ENCODE peak calls at places on chromosomes 13 and 19, in six cellular contexts. K, Y, C, E, Q and M are unnamed samples.

GRCh38 chr19:54209748-54210494 is 9.3 kb downstream of the RPS9 start:
- DNase-seq in E (peak), C (no peak), Q (no peak), Y (peak), K (peak), M (peak)

GRCh38 chr19:293436-294110 is 2.4 kb upstream of the PLPP2 start:
- DNase-seq in E (no peak), Q (no peak), K (no peak), C (no peak), Y (no peak), M (no peak)

GRCh38 chr19:38831142-38831605 is 420 bp downstream of the ECH1 start:
- DNase-seq in C (peak), K (peak), Q (peak), Y (peak), E (peak), M (peak)

GRCh38 chr19:6997679-6998445 is 23.4 kb downstream of the MBD3L2B start:
- DNase-seq in E (no peak), K (no peak), Q (no peak), Y (no peak), C (no peak), M (peak)

GRCh38 chr13:72504026-72504925 is 223.2 kb downstream of the MZT1 start:
- DNase-seq in Y (no peak), K (no peak), C (no peak), E (no peak), Q (no peak), M (no peak)

GRCh38 chr13:51267581-51267980 is 45.4 kb downstream of the FAM124A start:
- DNase-seq in Q (peak), C (no peak), E (no peak), Y (no peak), K (no peak), M (no peak)

GRCh38 chr13:80116107-80116506 is 224.8 kb downstream of the SPRY2 start:
- DNase-seq in C (no peak), Q (no peak), Y (no peak), K (no peak), E (no peak), M (no peak)

GRCh38 chr19:17327654-17328516 is 6.8 kb downstream of the ANO8 start:
- DNase-seq in Y (peak), Q (peak), E (peak), K (no peak), C (peak), M (no peak)

GRCh38 chr13:99281811-99282263 is 23.7 kb upstream of the GPR18 start:
- DNase-seq in C (no peak), E (peak), K (peak), Q (no peak), Y (peak), M (no peak)

GRCh38 chr13:100394005-100394695 is 194.4 kb downstream of the GGACT start:
- DNase-seq in Y (no peak), K (no peak), C (no peak), Q (no peak), E (no peak), M (no peak)

GRCh38 chr19:28504727-28505126 is 708.2 kb downstream of the UQCRFS1 start:
- DNase-seq in C (no peak), K (no peak), Y (no peak), Q (no peak), E (no peak), M (no peak)

GRCh38 chr19:52691737-52692136 is 43.1 kb downstream of the ZNF611 start:
- DNase-seq in E (no peak), Y (no peak), K (no peak), C (no peak), Q (no peak), M (no peak)

GRCh38 chr13:20340136-20340758 is 108.1 kb upstream of the GJB6 start:
- DNase-seq in K (no peak), E (no peak), C (no peak), Y (no peak), Q (no peak), M (no peak)

GRCh38 chr13:110944121-110944967 is 29.5 kb upstream of the ANKRD10 start:
- DNase-seq in C (no peak), Y (no peak), K (no peak), Q (peak), E (no peak), M (peak)

GRCh38 chr19:11380653-11381534 is 3.2 kb downstream of the EPOR start:
- DNase-seq in C (peak), E (peak), K (peak), Q (peak), Y (peak), M (peak)

GRCh38 chr19:38735257-38735686 is 9.0 kb downstream of the CAPN12 start:
- DNase-seq in C (no peak), E (no peak), K (no peak), Q (peak), Y (peak), M (peak)

GRCh38 chr13:51840917-51841316 is 4.1 kb downstream of the TMEM272 start:
- DNase-seq in Y (no peak), E (no peak), C (no peak), Q (peak), K (no peak), M (no peak)

GRCh38 chr19:16342002-16342715 is 17.5 kb downstream of the KLF2 start:
- DNase-seq in C (no peak), Y (peak), K (peak), Q (no peak), E (no peak), M (no peak)

GRCh38 chr19:53333071-53333465 is 481 bp upstream of the ZNF845 start:
- DNase-seq in Y (peak), Q (peak), C (peak), E (no peak), K (peak), M (no peak)

GRCh38 chr19:18846862-18847515 is 15.2 kb downstream of the UPF1 start:
- DNase-seq in Q (peak), C (peak), Y (peak), E (peak), K (peak), M (peak)

GRCh38 chr19:27774827-27775226 is 1438.1 kb downstream of the UQCRFS1 start:
- DNase-seq in Y (peak), Q (peak), C (no peak), E (no peak), K (no peak), M (no peak)

GRCh38 chr13:76937416-76937815 is 10.9 kb upstream of the ACOD1 start:
- DNase-seq in E (peak), K (peak), C (no peak), Y (no peak), Q (no peak), M (peak)

GRCh38 chr19:2507109-2507508 is 31.2 kb downstream of the GADD45B start:
- DNase-seq in C (no peak), Y (no peak), Q (no peak), E (peak), K (no peak), M (peak)

GRCh38 chr19:650121-650520 is 10.4 kb downstream of the FGF22 start:
- DNase-seq in C (no peak), Q (no peak), Y (no peak), K (no peak), E (no peak), M (no peak)

GRCh38 chr19:2556221-2557092 is 80.5 kb downstream of the GADD45B start:
- DNase-seq in K (no peak), Q (no peak), C (no peak), Y (no peak), E (peak), M (no peak)

GRCh38 chr13:30755678-30756077 is 20.3 kb downstream of the ALOX5AP start:
- DNase-seq in Q (no peak), E (no peak), C (no peak), K (no peak), Y (no peak), M (no peak)

GRCh38 chr19:10975374-10976036 is 14.7 kb downstream of the SMARCA4 start:
- DNase-seq in K (peak), Y (no peak), Q (no peak), E (no peak), C (no peak), M (no peak)

GRCh38 chr13:25171517-25172302 is at the start of gene AMER2:
- DNase-seq in K (no peak), Y (peak), Q (no peak), C (peak), E (no peak), M (no peak)

GRCh38 chr19:3855321-3855720 is 13.5 kb downstream of the ZFR2 start:
- DNase-seq in C (no peak), E (no peak), K (no peak), Y (no peak), Q (no peak), M (peak)

GRCh38 chr19:16516381-16516780 is 20.2 kb downstream of the C19orf44 start:
- DNase-seq in C (no peak), K (no peak), Q (no peak), E (no peak), Y (no peak), M (no peak)

GRCh38 chr19:45902651-45903625 is 525 bp upstream of the MYPOP start:
- DNase-seq in Q (peak), E (peak), K (peak), Y (peak), C (peak), M (peak)

GRCh38 chr13:28476919-28477708 is 17.8 kb downstream of the FLT1 start:
- DNase-seq in Y (no peak), C (no peak), K (no peak), E (no peak), Q (no peak), M (no peak)

GRCh38 chr19:15776264-15776663 is 11.2 kb upstream of the OR10H5 start:
- DNase-seq in E (no peak), Q (no peak), C (no peak), Y (no peak), K (no peak), M (no peak)

GRCh38 chr13:48001127-48001881 is at the start of gene SUCLA2:
- DNase-seq in Y (peak), Q (peak), E (peak), C (peak), K (peak), M (peak)

GRCh38 chr13:112893570-112894422 is 75.2 kb upstream of the MCF2L start:
- DNase-seq in E (no peak), K (no peak), Q (peak), Y (peak), C (peak), M (peak)

GRCh38 chr13:21359855-21360254 is 99.2 kb downstream of the ZDHHC20 start:
- DNase-seq in C (no peak), Q (peak), K (no peak), E (no peak), Y (no peak), M (no peak)